ENCODE peak calls at places on chromosomes 6 and 20, in six cellular contexts. G is foreskin fibroblast, F is fibroblast of pulmonary artery, T is choroid plexus epithelial cell, C is IMR-90, Z is OCI-LY7. W is an unnamed sample.

GRCh38 chr6:5150676-5151075 is 65.5 kb downstream of the PPP1R3G start:
- DNase-seq in G (no peak), F (no peak), T (no peak), C (no peak), Z (no peak), W (no peak)

GRCh38 chr20:25284131-25284601 is 36.3 kb downstream of the PYGB start:
- DNase-seq in G (no peak), F (no peak), T (no peak), C (no peak), Z (no peak), W (no peak)

GRCh38 chr6:40947876-40948514 is 91.0 kb downstream of the UNC5CL start:
- DNase-seq in G (no peak), F (peak; percentile 65), T (peak; percentile 78), C (peak; percentile 90), Z (no peak), W (peak; percentile 84)

GRCh38 chr6:90425161-90425641 is 128.6 kb upstream of the BACH2 start:
- DNase-seq in G (no peak), F (no peak), T (no peak), C (no peak), Z (no peak), W (no peak)

GRCh38 chr6:166999845-167000253 is 652 bp downstream of the CEP43 start:
- DNase-seq in G (no peak), F (peak; percentile 16), T (peak; percentile 13), C (no peak), Z (peak; percentile 41), W (no peak)

GRCh38 chr6:28489366-28490190 is 26.0 kb downstream of the GPX6 start:
- DNase-seq in G (peak; percentile 69), F (peak; percentile 69), T (peak; percentile 89), C (peak; percentile 74), Z (no peak), W (peak; percentile 84)

GRCh38 chr6:53647437-53648094 is 18.0 kb downstream of the KLHL31 start:
- DNase-seq in G (no peak), F (no peak), T (peak; percentile 20), C (no peak), Z (peak; percentile 54), W (peak; percentile 59)

GRCh38 chr6:157148391-157149323 is 174.7 kb downstream of the TMEM242 start:
- DNase-seq in G (peak; percentile 94), F (peak; percentile 97), T (peak; percentile 97), C (peak; percentile 98), Z (no peak), W (peak; percentile 97)

GRCh38 chr6:54772610-54773009 is 74.0 kb upstream of the FAM83B start:
- DNase-seq in G (no peak), F (no peak), T (no peak), C (no peak), Z (no peak), W (no peak)

GRCh38 chr6:77340331-77340730 is 123.0 kb downstream of the HTR1B start:
- DNase-seq in G (no peak), F (no peak), T (no peak), C (no peak), Z (no peak), W (no peak)

GRCh38 chr20:47607208-47607613 is 105.5 kb downstream of the NCOA3 start:
- DNase-seq in G (peak; percentile 29), F (peak; percentile 48), T (peak; percentile 60), C (peak; percentile 56), Z (no peak), W (peak; percentile 47)

GRCh38 chr20:44218441-44218840 is 7.9 kb upstream of the OSER1 start:
- DNase-seq in G (no peak), F (no peak), T (no peak), C (no peak), Z (no peak), W (no peak)

GRCh38 chr6:137217801-137218472 is 1.2 kb downstream of the IFNGR1 start:
- DNase-seq in G (peak; percentile 24), F (peak; percentile 42), T (peak; percentile 73), C (peak; percentile 18), Z (peak; percentile 55), W (peak; percentile 75)

GRCh38 chr6:146893690-146894089 is 294.9 kb downstream of the ADGB start:
- DNase-seq in G (no peak), F (no peak), T (no peak), C (no peak), Z (no peak), W (no peak)

GRCh38 chr6:161869491-161869890 is 595.6 kb upstream of the AGPAT4 start:
- DNase-seq in G (no peak), F (no peak), T (no peak), C (no peak), Z (no peak), W (no peak)

GRCh38 chr6:17336425-17336824 is 55.3 kb downstream of the RBM24 start:
- DNase-seq in G (no peak), F (no peak), T (peak; percentile 67), C (peak; percentile 96), Z (no peak), W (peak; percentile 20)

GRCh38 chr6:110900028-110900598 is 25.5 kb downstream of the AMD1 start:
- DNase-seq in G (no peak), F (no peak), T (no peak), C (no peak), Z (no peak), W (no peak)

GRCh38 chr6:161010418-161010817 is 18.8 kb downstream of the MAP3K4 start:
- DNase-seq in G (peak; percentile 38), F (peak; percentile 67), T (peak; percentile 54), C (peak; percentile 89), Z (no peak), W (peak; percentile 85)

GRCh38 chr20:11118802-11119380 is 445.1 kb upstream of the JAG1 start:
- DNase-seq in G (no peak), F (no peak), T (no peak), C (peak; percentile 68), Z (no peak), W (peak; percentile 32)

GRCh38 chr20:35297153-35297552 is 4.9 kb upstream of the FAM83C start:
- DNase-seq in G (no peak), F (no peak), T (no peak), C (no peak), Z (no peak), W (peak; percentile 42)

GRCh38 chr6:46974786-46975185 is 53.0 kb upstream of the ADGRF5 start:
- DNase-seq in G (no peak), F (no peak), T (no peak), C (no peak), Z (no peak), W (no peak)

DNA sequence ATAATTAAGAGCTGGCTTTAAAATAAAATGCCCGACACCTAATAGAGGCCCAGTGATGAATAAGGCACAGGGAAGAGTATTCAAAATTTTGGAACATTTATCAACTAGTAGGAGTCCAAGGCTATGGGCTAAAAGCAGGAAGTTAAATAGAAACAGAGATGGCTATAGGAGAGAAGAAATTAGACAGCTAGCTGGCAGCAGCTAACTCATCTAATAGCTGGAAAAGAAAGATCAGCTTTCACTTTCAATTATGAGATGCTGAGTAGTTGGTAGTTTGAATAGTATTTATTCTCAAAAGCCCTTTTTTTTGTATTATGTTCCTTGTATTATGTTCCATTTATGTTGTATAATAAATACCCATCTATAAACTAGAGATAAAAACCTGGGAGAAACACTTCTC is 215.7 kb downstream of the SLC35F1 start:
- DNase-seq in G (no peak), F (no peak), T (no peak), C (no peak), Z (no peak), W (no peak)
- H3K4me3 ChIP-seq in G (no peak overlapping the region), F (no peak overlapping the region), T (no peak overlapping the region), C (no peak overlapping the region), Z (no peak overlapping the region), W (no peak overlapping the region)

GRCh38 chr6:37536462-37537225 is 37.0 kb upstream of the CCDC167 start:
- DNase-seq in G (no peak), F (no peak), T (no peak), C (no peak), Z (no peak), W (no peak)

GRCh38 chr6:37539706-37540352 is 40.1 kb upstream of the CCDC167 start:
- DNase-seq in G (no peak), F (no peak), T (no peak), C (peak; percentile 44), Z (no peak), W (no peak)

GRCh38 chr6:37535701-37536461 is 36.2 kb upstream of the CCDC167 start:
- DNase-seq in G (no peak), F (no peak), T (no peak), C (no peak), Z (peak; percentile 45), W (no peak)

GRCh38 chr6:37540390-37540789 is 40.7 kb upstream of the CCDC167 start:
- DNase-seq in G (no peak), F (no peak), T (no peak), C (no peak), Z (no peak), W (no peak)

DNA sequence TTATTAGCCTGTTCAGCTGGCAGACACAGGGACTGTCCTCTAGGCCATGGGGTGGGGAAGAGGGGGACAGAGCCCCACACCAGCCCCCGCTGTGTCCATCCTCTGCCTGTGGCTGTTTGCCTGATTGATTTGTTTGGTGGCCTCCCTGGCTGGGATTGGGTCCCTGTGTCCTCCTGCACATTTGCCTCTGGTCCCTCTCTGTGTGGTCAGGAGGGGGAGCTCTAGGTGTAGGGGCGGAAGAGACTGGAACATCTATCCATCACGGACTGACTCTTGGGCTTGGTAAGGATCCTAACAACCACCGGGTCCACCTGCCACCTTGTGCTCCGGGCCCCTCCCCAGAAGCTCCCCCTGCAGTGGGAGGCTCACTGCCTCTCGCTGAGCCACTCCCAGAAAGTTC is 38.4 kb upstream of the CCDC167 start:
- DNase-seq in G (no peak), F (no peak), T (no peak), C (no peak), Z (no peak), W (no peak)
- TF ChIP-seq CTCF in G (peak; percentile 46), F (peak; percentile 35), T (peak; percentile 48), C (peak; percentile 41), Z (peak; percentile 68), W (peak; percentile 34)

GRCh38 chr6:84522135-84522535 is 242.3 kb downstream of the TBX18 start:
- DNase-seq in G (peak; percentile 90), F (peak; percentile 89), T (peak; percentile 94), C (peak; percentile 69), Z (no peak), W (peak; percentile 98)

GRCh38 chr6:84528201-84528600 is 236.2 kb downstream of the TBX18 start:
- DNase-seq in G (no peak), F (no peak), T (no peak), C (no peak), Z (no peak), W (no peak)

GRCh38 chr6:84524636-84525035 is 239.8 kb downstream of the TBX18 start:
- DNase-seq in G (peak; percentile 77), F (no peak), T (no peak), C (no peak), Z (no peak), W (peak; percentile 79)

GRCh38 chr6:84526631-84527030 is 237.8 kb downstream of the TBX18 start:
- DNase-seq in G (no peak), F (no peak), T (no peak), C (no peak), Z (no peak), W (no peak)

DNA sequence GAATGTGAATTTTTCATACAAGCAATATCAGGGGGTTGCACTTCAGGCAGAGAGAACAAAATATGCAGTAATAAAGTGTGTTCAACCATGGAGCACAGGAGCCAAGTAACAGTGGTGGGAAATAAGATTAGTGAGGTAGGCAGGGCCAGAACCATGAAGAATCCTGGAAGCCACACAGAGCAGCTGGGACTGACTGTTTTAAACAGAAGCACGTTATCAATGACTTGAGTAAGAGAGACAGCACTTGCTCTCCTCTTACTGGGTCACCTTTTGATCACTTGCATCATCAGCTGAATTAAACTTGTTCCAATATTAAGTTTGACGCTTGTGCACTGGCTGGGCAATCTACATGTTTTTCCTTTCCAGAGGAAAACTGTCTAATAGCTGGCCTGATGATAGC is 238.5 kb downstream of the TBX18 start:
- DNase-seq in G (no peak), F (no peak), T (no peak), C (no peak), Z (no peak), W (peak; percentile 80)
- H3K4me3 ChIP-seq in G (no peak overlapping the region), F (no peak overlapping the region), T (no peak overlapping the region), C (no peak overlapping the region), Z (no peak overlapping the region), W (no peak overlapping the region)

GRCh38 chr20:33490023-33490933 is at the start of gene CBFA2T2:
- DNase-seq in G (peak; percentile 55), F (peak; percentile 61), T (peak; percentile 70), C (peak; percentile 55), Z (no peak), W (peak; percentile 44)
- TF ChIP-seq CTCF in G (no peak), F (no peak), T (no peak), C (peak; percentile 6), Z (no peak), W (no peak)